ENCODE peak calls at places on chromosome 1, in five cellular contexts. One of them, this sample, is unnamed.

GRCh38 chr1:211643324-211644212 is 31.9 kb downstream of the NEK2 start:
- DNase-seq in right cardiac atrium: no peak
- DNase-seq in DMS153: peak; percentile 74
- DNase-seq in effector memory CD4-positive, alpha-beta T cell: no peak
- DNase-seq in prostate gland: peak; percentile 82
- DNase-seq in this sample: peak; percentile 87

GRCh38 chr1:30111431-30111830 is 612.0 kb downstream of the MATN1 start:
- DNase-seq in right cardiac atrium: peak; percentile 71
- DNase-seq in DMS153: peak; percentile 45
- DNase-seq in effector memory CD4-positive, alpha-beta T cell: no peak
- DNase-seq in prostate gland: peak; percentile 19
- DNase-seq in this sample: peak; percentile 45

GRCh38 chr1:50098490-50099109 is 10.1 kb upstream of the ELAVL4 start:
- DNase-seq in right cardiac atrium: no peak
- DNase-seq in DMS153: peak; percentile 24
- DNase-seq in effector memory CD4-positive, alpha-beta T cell: no peak
- DNase-seq in prostate gland: no peak
- DNase-seq in this sample: no peak

GRCh38 chr1:37449936-37450335 is 24.4 kb upstream of the ZC3H12A start:
- DNase-seq in right cardiac atrium: no peak
- DNase-seq in DMS153: no peak
- DNase-seq in effector memory CD4-positive, alpha-beta T cell: no peak
- DNase-seq in prostate gland: no peak
- DNase-seq in this sample: no peak

GRCh38 chr1:15386128-15386824 is 23.4 kb upstream of the EFHD2 start:
- DNase-seq in right cardiac atrium: no peak
- DNase-seq in DMS153: peak; percentile 19
- DNase-seq in effector memory CD4-positive, alpha-beta T cell: no peak
- DNase-seq in prostate gland: no peak
- DNase-seq in this sample: no peak

GRCh38 chr1:16434501-16434900 is 2.7 kb downstream of the SPATA21 start:
- DNase-seq in right cardiac atrium: no peak
- DNase-seq in DMS153: no peak
- DNase-seq in effector memory CD4-positive, alpha-beta T cell: no peak
- DNase-seq in prostate gland: no peak
- DNase-seq in this sample: no peak

GRCh38 chr1:53896673-53897229 is 2.8 kb downstream of the DIO1 start:
- DNase-seq in right cardiac atrium: no peak
- DNase-seq in DMS153: no peak
- DNase-seq in effector memory CD4-positive, alpha-beta T cell: no peak
- DNase-seq in prostate gland: peak; percentile 20
- DNase-seq in this sample: no peak

GRCh38 chr1:89060091-89060490 is 4.9 kb downstream of the GBP1 start:
- DNase-seq in right cardiac atrium: no peak
- DNase-seq in DMS153: no peak
- DNase-seq in effector memory CD4-positive, alpha-beta T cell: no peak
- DNase-seq in prostate gland: no peak
- DNase-seq in this sample: no peak

GRCh38 chr1:73040811-73041210 is 758.5 kb upstream of the NEGR1 start:
- DNase-seq in right cardiac atrium: no peak
- DNase-seq in DMS153: no peak
- DNase-seq in effector memory CD4-positive, alpha-beta T cell: no peak
- DNase-seq in prostate gland: no peak
- DNase-seq in this sample: no peak

This sample was measured in NCI-H510A treated with DMSO at 0.1 percent for 48 hours.